ENCODE peak calls at places on chromosomes 7 and 10, in four cellular contexts. M, Q, I and E are unnamed samples.

GRCh38 chr10:24951201-24952145 is 933 bp downstream of the PRTFDC1 start:
- DNase-seq in Q (peak), I (no peak), M (no peak), E (no peak)

GRCh38 chr7:32126843-32127242 is 56.6 kb upstream of the PDE1C start:
- DNase-seq in Q (no peak), M (no peak), I (no peak), E (no peak)

GRCh38 chr7:55132890-55133551 is 114.2 kb downstream of the EGFR start:
- DNase-seq in M (peak), Q (no peak), I (peak), E (no peak)

GRCh38 chr10:15879058-15879457 is 18.8 kb upstream of the MINDY3 start:
- DNase-seq in Q (peak), I (no peak), M (no peak), E (peak)

GRCh38 chr10:124539935-124540641 is 78.5 kb downstream of the LHPP start:
- DNase-seq in M (peak), I (no peak), Q (peak), E (no peak)

GRCh38 chr10:18214692-18215563 is 74.7 kb downstream of the CACNB2 start:
- DNase-seq in I (no peak), Q (no peak), M (no peak), E (peak)

GRCh38 chr7:132972745-132973144 is 109.1 kb downstream of the CHCHD3 start:
- DNase-seq in I (peak), Q (no peak), M (no peak), E (no peak)

GRCh38 chr10:113333313-113333712 is 219.5 kb upstream of the HABP2 start:
- DNase-seq in Q (no peak), M (no peak), I (no peak), E (no peak)

GRCh38 chr7:22117222-22117621 is 171.5 kb upstream of the CDCA7L start:
- DNase-seq in I (no peak), Q (no peak), M (no peak), E (no peak)

GRCh38 chr10:31709028-31709427 is 219.6 kb downstream of the ARHGAP12 start:
- DNase-seq in I (no peak), M (no peak), Q (peak), E (no peak)

GRCh38 chr10:87578799-87579401 is 74.2 kb downstream of the MINPP1 start:
- DNase-seq in M (no peak), Q (no peak), I (no peak), E (no peak)

GRCh38 chr7:44068054-44068453 is 2.7 kb upstream of the PGAM2 start:
- DNase-seq in I (no peak), Q (peak), M (no peak), E (no peak)

GRCh38 chr10:4127518-4128315 is 342.7 kb upstream of the KLF6 start:
- DNase-seq in Q (no peak), M (no peak), I (no peak), E (no peak)

GRCh38 chr7:139394553-139394952 is 34.9 kb downstream of the LUC7L2 start:
- DNase-seq in I (no peak), M (no peak), Q (no peak), E (no peak)

GRCh38 chr10:27661511-27662286 is 83.9 kb downstream of the MKX start:
- DNase-seq in Q (no peak), M (no peak), I (no peak), E (no peak)

GRCh38 chr7:151987748-151988529 is 31.7 kb downstream of the GALNTL5 start:
- DNase-seq in M (no peak), I (peak), Q (no peak), E (no peak)

GRCh38 chr7:141876371-141876770 is 35.1 kb upstream of the PRSS37 start:
- DNase-seq in Q (no peak), M (no peak), I (no peak), E (no peak)

GRCh38 chr10:62268027-62268398 is 631 bp downstream of the RTKN2 start:
- DNase-seq in M (no peak), Q (no peak), I (no peak), E (no peak)

GRCh38 chr7:130338233-130338632 is 6.4 kb upstream of the CPA5 start:
- DNase-seq in Q (no peak), M (no peak), I (no peak), E (no peak)

GRCh38 chr10:132865236-132865635 is 77.1 kb downstream of the CFAP46 start:
- DNase-seq in Q (no peak), M (no peak), I (no peak), E (no peak)

GRCh38 chr10:30603589-30603988 is 26.0 kb downstream of the LYZL2 start:
- DNase-seq in Q (no peak), M (no peak), I (no peak), E (no peak)